ENCODE peak calls at places on chromosomes 1 and 21, in seven cellular contexts. One of them, this sample, is unnamed.

GRCh38 chr1:55685560-55685959 is 470.4 kb upstream of the USP24 start:
- DNase-seq in upper lobe of right lung: no peak
- DNase-seq in cardiac fibroblast: no peak
- DNase-seq in activated B cell treated with CpG ODN at 0.5 μM for 24 hours: no peak
- DNase-seq in OCI-LY7: no peak
- DNase-seq in GM12865: no peak
- DNase-seq in mesothelial cell of epicardium: no peak
- DNase-seq in this sample: no peak

GRCh38 chr1:235160395-235160964 is 570 bp downstream of the RBM34 start:
- DNase-seq in GM12865: peak; percentile 78
- DNase-seq in activated B cell treated with CpG ODN at 0.5 μM for 24 hours: no peak
- DNase-seq in mesothelial cell of epicardium: no peak
- DNase-seq in OCI-LY7: peak; percentile 80
- DNase-seq in upper lobe of right lung: no peak
- DNase-seq in cardiac fibroblast: peak; percentile 67
- DNase-seq in this sample: no peak

GRCh38 chr1:203861379-203862184 is at the start of gene SNRPE:
- DNase-seq in activated B cell treated with CpG ODN at 0.5 μM for 24 hours: peak; percentile 92
- DNase-seq in cardiac fibroblast: peak; percentile 99
- DNase-seq in GM12865: peak; percentile 98
- DNase-seq in upper lobe of right lung: peak; percentile 97
- DNase-seq in mesothelial cell of epicardium: peak; percentile 97
- DNase-seq in OCI-LY7: peak; percentile 99
- DNase-seq in this sample: peak; percentile 96

GRCh38 chr21:46064870-46065214 is 33.1 kb upstream of the COL6A2 start:
- DNase-seq in OCI-LY7: no peak
- DNase-seq in cardiac fibroblast: no peak
- DNase-seq in activated B cell treated with CpG ODN at 0.5 μM for 24 hours: no peak
- DNase-seq in GM12865: no peak
- DNase-seq in mesothelial cell of epicardium: no peak
- DNase-seq in upper lobe of right lung: peak; percentile 56
- DNase-seq in this sample: no peak

GRCh38 chr21:15631342-15631741 is 98.4 kb upstream of the USP25 start:
- DNase-seq in activated B cell treated with CpG ODN at 0.5 μM for 24 hours: no peak
- DNase-seq in upper lobe of right lung: no peak
- DNase-seq in cardiac fibroblast: peak; percentile 67
- DNase-seq in OCI-LY7: no peak
- DNase-seq in GM12865: no peak
- DNase-seq in mesothelial cell of epicardium: no peak
- DNase-seq in this sample: no peak

GRCh38 chr1:159171254-159171687 is at the start of gene CADM3:
- DNase-seq in GM12865: no peak
- DNase-seq in activated B cell treated with CpG ODN at 0.5 μM for 24 hours: no peak
- DNase-seq in OCI-LY7: no peak
- DNase-seq in upper lobe of right lung: no peak
- DNase-seq in mesothelial cell of epicardium: no peak
- DNase-seq in cardiac fibroblast: peak; percentile 85
- DNase-seq in this sample: no peak

GRCh38 chr1:38420666-38421065 is 374.1 kb upstream of the POU3F1 start:
- DNase-seq in GM12865: no peak
- DNase-seq in mesothelial cell of epicardium: no peak
- DNase-seq in OCI-LY7: no peak
- DNase-seq in upper lobe of right lung: no peak
- DNase-seq in activated B cell treated with CpG ODN at 0.5 μM for 24 hours: no peak
- DNase-seq in cardiac fibroblast: no peak
- DNase-seq in this sample: no peak

GRCh38 chr1:27536767-27537166 is 46.8 kb upstream of the WASF2 start:
- DNase-seq in GM12865: no peak
- DNase-seq in mesothelial cell of epicardium: no peak
- DNase-seq in OCI-LY7: no peak
- DNase-seq in cardiac fibroblast: peak; percentile 92
- DNase-seq in activated B cell treated with CpG ODN at 0.5 μM for 24 hours: no peak
- DNase-seq in upper lobe of right lung: no peak
- DNase-seq in this sample: no peak

GRCh38 chr1:15385420-15385819 is 24.3 kb upstream of the EFHD2 start:
- DNase-seq in cardiac fibroblast: no peak
- DNase-seq in mesothelial cell of epicardium: no peak
- DNase-seq in GM12865: no peak
- DNase-seq in OCI-LY7: no peak
- DNase-seq in activated B cell treated with CpG ODN at 0.5 μM for 24 hours: no peak
- DNase-seq in upper lobe of right lung: no peak
- DNase-seq in this sample: no peak

GRCh38 chr1:9993571-9994075 is 3.4 kb upstream of the RBP7 start:
- DNase-seq in OCI-LY7: no peak
- DNase-seq in GM12865: no peak
- DNase-seq in cardiac fibroblast: peak; percentile 75
- DNase-seq in activated B cell treated with CpG ODN at 0.5 μM for 24 hours: no peak
- DNase-seq in mesothelial cell of epicardium: no peak
- DNase-seq in upper lobe of right lung: no peak
- DNase-seq in this sample: no peak

GRCh38 chr1:151013518-151013917 is 5.3 kb downstream of the PRUNE1 start:
- DNase-seq in mesothelial cell of epicardium: no peak
- DNase-seq in cardiac fibroblast: peak; percentile 90
- DNase-seq in GM12865: no peak
- DNase-seq in activated B cell treated with CpG ODN at 0.5 μM for 24 hours: no peak
- DNase-seq in upper lobe of right lung: no peak
- DNase-seq in OCI-LY7: no peak
- DNase-seq in this sample: no peak

GRCh38 chr1:208036177-208036808 is 125.4 kb upstream of the CD34 start:
- DNase-seq in activated B cell treated with CpG ODN at 0.5 μM for 24 hours: no peak
- DNase-seq in OCI-LY7: peak; percentile 4
- DNase-seq in GM12865: peak; percentile 26
- DNase-seq in mesothelial cell of epicardium: no peak
- DNase-seq in cardiac fibroblast: peak; percentile 38
- DNase-seq in upper lobe of right lung: no peak
- DNase-seq in this sample: no peak

GRCh38 chr1:154877370-154877974 is 7.4 kb upstream of the KCNN3 start:
- DNase-seq in activated B cell treated with CpG ODN at 0.5 μM for 24 hours: no peak
- DNase-seq in cardiac fibroblast: peak; percentile 30
- DNase-seq in mesothelial cell of epicardium: no peak
- DNase-seq in GM12865: no peak
- DNase-seq in OCI-LY7: no peak
- DNase-seq in upper lobe of right lung: peak; percentile 55
- DNase-seq in this sample: no peak

GRCh38 chr1:234357831-234358230 is 15.4 kb upstream of the COA6 start:
- DNase-seq in OCI-LY7: no peak
- DNase-seq in upper lobe of right lung: no peak
- DNase-seq in mesothelial cell of epicardium: no peak
- DNase-seq in GM12865: no peak
- DNase-seq in activated B cell treated with CpG ODN at 0.5 μM for 24 hours: no peak
- DNase-seq in cardiac fibroblast: no peak
- DNase-seq in this sample: no peak

GRCh38 chr1:228938248-228938891 is 203.1 kb downstream of the RHOU start:
- DNase-seq in upper lobe of right lung: no peak
- DNase-seq in OCI-LY7: peak; percentile 6
- DNase-seq in mesothelial cell of epicardium: no peak
- DNase-seq in GM12865: no peak
- DNase-seq in activated B cell treated with CpG ODN at 0.5 μM for 24 hours: no peak
- DNase-seq in cardiac fibroblast: no peak
- DNase-seq in this sample: no peak

DNA sequence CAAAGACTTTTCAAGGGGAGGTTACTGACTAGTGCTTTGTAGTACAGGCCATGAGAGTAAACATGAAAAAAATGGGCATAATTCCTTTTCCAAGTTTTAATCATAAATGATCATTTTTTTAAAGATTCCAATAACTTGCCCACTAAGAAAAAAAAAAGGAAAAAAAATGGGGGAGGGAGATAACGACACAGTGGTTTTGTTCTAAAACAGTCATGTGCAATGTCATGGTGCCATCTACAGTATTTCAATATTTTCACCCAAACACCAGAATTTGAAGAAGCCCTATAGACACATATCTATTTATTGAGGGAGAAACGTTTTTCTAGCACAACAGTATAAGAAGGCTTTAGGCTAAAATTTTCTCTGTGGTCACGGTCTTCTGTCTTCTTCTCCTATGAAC is 250.2 kb downstream of the LTN1 start:
- DNase-seq in activated B cell treated with CpG ODN at 0.5 μM for 24 hours: no peak
- DNase-seq in GM12865: no peak
- DNase-seq in upper lobe of right lung: no peak
- DNase-seq in cardiac fibroblast: peak; percentile 77
- DNase-seq in OCI-LY7: no peak
- DNase-seq in mesothelial cell of epicardium: no peak
- DNase-seq in this sample: no peak
- TF ChIP-seq CTCF in activated B cell treated with CpG ODN at 0.5 μM for 24 hours: no peak
- TF ChIP-seq CTCF in GM12865: no peak
- TF ChIP-seq CTCF in upper lobe of right lung: peak; percentile 36
- TF ChIP-seq CTCF in cardiac fibroblast: peak; percentile 19
- TF ChIP-seq CTCF in OCI-LY7: peak; percentile 65
- TF ChIP-seq CTCF in mesothelial cell of epicardium: no peak
- TF ChIP-seq CTCF in this sample: no peak

GRCh38 chr1:242129103-242129502 is 130.2 kb upstream of the MAP1LC3C start:
- DNase-seq in activated B cell treated with CpG ODN at 0.5 μM for 24 hours: no peak
- DNase-seq in OCI-LY7: peak; percentile 2
- DNase-seq in mesothelial cell of epicardium: no peak
- DNase-seq in cardiac fibroblast: no peak
- DNase-seq in GM12865: peak; percentile 30
- DNase-seq in upper lobe of right lung: no peak
- DNase-seq in this sample: no peak
- TF ChIP-seq CTCF in activated B cell treated with CpG ODN at 0.5 μM for 24 hours: no peak
- TF ChIP-seq CTCF in OCI-LY7: peak; percentile 61
- TF ChIP-seq CTCF in mesothelial cell of epicardium: no peak
- TF ChIP-seq CTCF in cardiac fibroblast: no peak
- TF ChIP-seq CTCF in GM12865: peak; percentile 16
- TF ChIP-seq CTCF in upper lobe of right lung: no peak
- TF ChIP-seq CTCF in this sample: no peak

GRCh38 chr21:32516729-32517649 is 68.3 kb downstream of the TCP10L start:
- DNase-seq in cardiac fibroblast: peak; percentile 98
- DNase-seq in upper lobe of right lung: no peak
- DNase-seq in OCI-LY7: no peak
- DNase-seq in activated B cell treated with CpG ODN at 0.5 μM for 24 hours: no peak
- DNase-seq in GM12865: no peak
- DNase-seq in mesothelial cell of epicardium: no peak
- DNase-seq in this sample: no peak
- TF ChIP-seq CTCF in cardiac fibroblast: no peak
- TF ChIP-seq CTCF in upper lobe of right lung: no peak
- TF ChIP-seq CTCF in OCI-LY7: no peak
- TF ChIP-seq CTCF in activated B cell treated with CpG ODN at 0.5 μM for 24 hours: no peak
- TF ChIP-seq CTCF in GM12865: no peak
- TF ChIP-seq CTCF in mesothelial cell of epicardium: no peak
- TF ChIP-seq CTCF in this sample: no peak

DNA sequence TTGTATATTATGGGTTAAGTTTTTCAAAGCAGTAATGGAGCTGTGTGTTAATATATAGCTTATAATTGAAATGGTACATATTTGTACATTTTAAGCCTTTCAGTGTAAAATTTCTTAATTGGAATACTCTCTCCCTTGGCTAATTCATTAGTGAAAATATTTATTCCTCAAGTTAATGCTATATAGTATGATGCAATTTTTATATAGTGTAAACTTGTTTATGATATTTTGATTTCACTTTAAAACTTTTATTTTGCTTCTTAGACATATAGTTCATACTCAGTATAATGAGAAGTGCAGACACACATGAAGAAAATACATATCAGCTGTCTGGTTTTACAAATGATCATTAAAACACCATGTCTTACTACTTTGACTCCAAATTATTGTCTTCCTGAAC is 140.6 kb downstream of the SDCCAG8 start:
- DNase-seq in mesothelial cell of epicardium: no peak
- DNase-seq in cardiac fibroblast: no peak
- DNase-seq in GM12865: no peak
- DNase-seq in OCI-LY7: no peak
- DNase-seq in upper lobe of right lung: no peak
- DNase-seq in activated B cell treated with CpG ODN at 0.5 μM for 24 hours: no peak
- DNase-seq in this sample: no peak
- TF ChIP-seq CTCF in mesothelial cell of epicardium: no peak
- TF ChIP-seq CTCF in cardiac fibroblast: no peak
- TF ChIP-seq CTCF in GM12865: no peak
- TF ChIP-seq CTCF in OCI-LY7: no peak
- TF ChIP-seq CTCF in upper lobe of right lung: no peak
- TF ChIP-seq CTCF in activated B cell treated with CpG ODN at 0.5 μM for 24 hours: no peak
- TF ChIP-seq CTCF in this sample: no peak

DNA sequence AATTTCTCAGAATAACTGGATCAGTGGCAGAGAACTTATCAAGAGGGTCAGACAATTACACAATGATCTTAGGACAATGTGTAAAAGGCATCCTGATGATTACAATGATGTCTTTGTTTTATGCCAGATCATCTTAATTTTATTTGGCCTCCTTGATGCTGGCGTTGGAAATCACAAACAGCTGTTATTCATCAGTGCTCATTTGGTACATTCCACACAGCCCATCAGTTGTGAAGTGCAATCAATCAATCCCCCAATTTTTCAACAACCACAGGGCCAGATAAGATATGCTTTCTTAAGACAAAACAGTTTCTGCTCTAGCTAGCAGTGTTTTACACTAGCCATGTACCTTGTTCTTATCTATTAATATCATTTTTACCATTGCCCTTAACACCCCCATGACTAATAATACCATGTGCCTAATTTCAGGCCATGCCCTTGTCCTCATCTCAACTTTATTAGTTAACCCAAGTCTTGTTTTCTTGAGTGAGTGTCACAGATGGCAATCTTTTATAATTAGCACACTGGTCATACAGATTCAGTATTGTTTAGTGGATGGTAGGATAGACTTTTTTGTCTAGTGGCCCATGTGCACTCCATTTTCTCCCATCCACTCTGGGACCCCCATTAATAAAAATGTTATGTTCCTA is 40.8 kb upstream of the COL24A1 start:
- DNase-seq in upper lobe of right lung: no peak
- DNase-seq in activated B cell treated with CpG ODN at 0.5 μM for 24 hours: no peak
- DNase-seq in GM12865: no peak
- DNase-seq in cardiac fibroblast: peak; percentile 54
- DNase-seq in mesothelial cell of epicardium: no peak
- DNase-seq in OCI-LY7: no peak
- DNase-seq in this sample: no peak
- TF ChIP-seq CTCF in upper lobe of right lung: no peak
- TF ChIP-seq CTCF in activated B cell treated with CpG ODN at 0.5 μM for 24 hours: no peak
- TF ChIP-seq CTCF in GM12865: no peak
- TF ChIP-seq CTCF in cardiac fibroblast: no peak
- TF ChIP-seq CTCF in mesothelial cell of epicardium: no peak
- TF ChIP-seq CTCF in OCI-LY7: no peak
- TF ChIP-seq CTCF in this sample: no peak

DNA sequence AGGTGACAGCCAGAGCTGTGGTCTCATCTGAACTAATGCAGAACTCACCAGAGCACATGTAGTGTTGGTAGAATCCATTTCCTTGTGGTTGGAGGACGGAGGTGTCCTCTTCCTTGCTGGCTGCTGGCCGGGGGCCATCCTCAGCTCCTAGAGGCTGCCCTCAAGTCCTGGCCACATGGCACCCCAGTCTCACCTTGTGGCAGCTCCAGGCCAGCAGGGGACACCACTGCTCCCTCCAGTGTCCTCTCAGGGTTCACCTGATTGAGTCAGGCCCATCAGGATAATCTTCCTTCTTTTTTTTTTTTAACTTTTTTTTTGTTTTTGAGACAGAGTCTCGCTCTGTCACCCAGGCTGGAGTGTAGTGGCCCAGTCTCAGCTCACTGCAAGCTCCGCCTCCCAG is 2.9 kb downstream of the KCNE1 start:
- DNase-seq in cardiac fibroblast: no peak
- DNase-seq in OCI-LY7: no peak
- DNase-seq in upper lobe of right lung: no peak
- DNase-seq in mesothelial cell of epicardium: no peak
- DNase-seq in GM12865: peak; percentile 27
- DNase-seq in activated B cell treated with CpG ODN at 0.5 μM for 24 hours: no peak
- DNase-seq in this sample: no peak
- TF ChIP-seq CTCF in cardiac fibroblast: peak; percentile 29
- TF ChIP-seq CTCF in OCI-LY7: no peak
- TF ChIP-seq CTCF in upper lobe of right lung: peak; percentile 35
- TF ChIP-seq CTCF in mesothelial cell of epicardium: no peak
- TF ChIP-seq CTCF in GM12865: peak; percentile 45
- TF ChIP-seq CTCF in activated B cell treated with CpG ODN at 0.5 μM for 24 hours: no peak
- TF ChIP-seq CTCF in this sample: no peak

GRCh38 chr1:44314401-44314800 is 40.7 kb downstream of the ERI3 start:
- DNase-seq in GM12865: no peak
- DNase-seq in upper lobe of right lung: no peak
- DNase-seq in mesothelial cell of epicardium: no peak
- DNase-seq in activated B cell treated with CpG ODN at 0.5 μM for 24 hours: no peak
- DNase-seq in OCI-LY7: no peak
- DNase-seq in cardiac fibroblast: no peak
- DNase-seq in this sample: no peak
- TF ChIP-seq CTCF in GM12865: no peak
- TF ChIP-seq CTCF in upper lobe of right lung: no peak
- TF ChIP-seq CTCF in mesothelial cell of epicardium: no peak
- TF ChIP-seq CTCF in activated B cell treated with CpG ODN at 0.5 μM for 24 hours: no peak
- TF ChIP-seq CTCF in OCI-LY7: peak; percentile 46
- TF ChIP-seq CTCF in cardiac fibroblast: peak; percentile 26
- TF ChIP-seq CTCF in this sample: no peak